ENCODE peak calls at places on chromosomes 6 and 20, in four cellular contexts. One of them, this sample, is unnamed. For H3K9me3, the result is how much of the 10 kb centered on the place peaks cover.

GRCh38 chr6:26421259-26422144 is 18.8 kb upstream of the BTN3A3 start:
- DNase-seq in neural progenitor cell: peak
- DNase-seq in HepG2: peak
- DNase-seq in K562: peak
- DNase-seq in this sample: peak

GRCh38 chr6:149037026-149037734 is 280.3 kb upstream of the TAB2 start:
- DNase-seq in neural progenitor cell: peak
- DNase-seq in HepG2: no peak
- DNase-seq in K562: no peak
- DNase-seq in this sample: no peak

GRCh38 chr6:26126394-26127221 is 39.4 kb downstream of the HFE start:
- DNase-seq in HepG2: no peak
- DNase-seq in K562: no peak
- DNase-seq in neural progenitor cell: no peak
- DNase-seq in this sample: no peak

GRCh38 chr6:126127662-126128061 is 141.3 kb downstream of the TRMT11 start:
- DNase-seq in neural progenitor cell: peak
- DNase-seq in HepG2: no peak
- DNase-seq in K562: no peak
- DNase-seq in this sample: no peak

GRCh38 chr20:271069-271468 is 13.5 kb downstream of the DEFB132 start:
- DNase-seq in HepG2: no peak
- DNase-seq in K562: no peak
- DNase-seq in neural progenitor cell: no peak
- DNase-seq in this sample: no peak

GRCh38 chr6:142172758-142173157 is 25.7 kb downstream of the VTA1 start:
- DNase-seq in K562: no peak
- DNase-seq in HepG2: no peak
- DNase-seq in neural progenitor cell: no peak
- DNase-seq in this sample: no peak

GRCh38 chr6:109024784-109025183 is 69.9 kb downstream of the SESN1 start:
- DNase-seq in neural progenitor cell: peak
- DNase-seq in K562: no peak
- DNase-seq in HepG2: no peak
- DNase-seq in this sample: no peak

GRCh38 chr20:8156603-8157079 is 24.6 kb downstream of the PLCB1 start:
- DNase-seq in K562: no peak
- DNase-seq in HepG2: peak
- DNase-seq in neural progenitor cell: no peak
- DNase-seq in this sample: no peak

GRCh38 chr6:170093276-170093657 is 197.6 kb downstream of the DLL1 start:
- DNase-seq in HepG2: no peak
- DNase-seq in neural progenitor cell: no peak
- DNase-seq in K562: no peak
- DNase-seq in this sample: no peak

GRCh38 chr6:11193434-11193833 is 39.0 kb downstream of the NEDD9 start:
- DNase-seq in HepG2: no peak
- DNase-seq in neural progenitor cell: no peak
- DNase-seq in K562: no peak
- DNase-seq in this sample: no peak

GRCh38 chr6:9507136-9507895 is 907.6 kb downstream of the TFAP2A start:
- DNase-seq in HepG2: no peak
- DNase-seq in neural progenitor cell: peak
- DNase-seq in K562: no peak
- DNase-seq in this sample: no peak

GRCh38 chr6:11215773-11216172 is 16.7 kb downstream of the NEDD9 start:
- DNase-seq in neural progenitor cell: peak
- DNase-seq in K562: no peak
- DNase-seq in HepG2: no peak
- DNase-seq in this sample: no peak

GRCh38 chr20:49187330-49188100 is 619 bp downstream of the STAU1 start:
- DNase-seq in neural progenitor cell: peak
- DNase-seq in K562: no peak
- DNase-seq in HepG2: no peak
- DNase-seq in this sample: peak

GRCh38 chr6:144957236-144957937 is 672.3 kb downstream of the UTRN start:
- DNase-seq in HepG2: no peak
- DNase-seq in neural progenitor cell: no peak
- DNase-seq in K562: no peak
- DNase-seq in this sample: no peak

DNA sequence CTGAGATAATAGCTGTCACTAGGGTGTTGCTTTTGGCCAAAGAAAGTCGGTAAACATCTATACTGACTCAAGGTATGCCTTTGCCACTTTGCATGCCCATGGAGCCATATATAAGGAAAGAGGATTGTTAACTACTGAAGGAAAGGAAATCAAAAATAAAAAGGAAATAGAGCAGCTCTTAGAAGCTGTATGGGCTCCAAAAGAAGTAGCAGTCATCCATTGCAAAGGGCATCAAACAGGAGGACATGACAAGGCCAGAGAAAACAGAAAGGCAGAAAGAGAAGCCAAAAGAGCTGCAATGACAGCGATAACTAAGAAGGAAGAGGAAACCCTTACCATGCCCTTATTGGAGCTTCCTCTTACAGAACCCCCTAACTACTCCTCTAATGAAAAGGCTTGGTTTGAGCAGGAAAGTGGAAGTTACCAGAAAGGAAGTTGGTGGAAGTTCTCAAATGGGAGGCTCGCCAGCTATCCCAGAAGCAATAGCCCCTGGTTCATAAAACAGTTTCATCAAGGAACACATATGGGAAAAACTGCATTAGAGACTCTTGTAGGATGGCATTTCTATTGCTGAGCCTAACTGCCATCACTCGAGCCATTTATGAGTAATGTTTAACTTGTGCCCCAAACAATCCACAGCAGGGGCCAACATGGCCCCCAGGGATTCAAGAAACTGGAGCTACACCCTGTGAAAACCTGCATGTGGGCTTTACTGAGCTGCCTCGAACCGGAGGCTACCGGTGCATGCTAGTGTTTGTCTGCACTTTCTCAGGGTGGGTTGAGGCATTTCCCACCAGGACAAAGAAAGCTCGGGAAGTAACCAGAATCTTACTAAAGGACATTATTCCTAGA is 7.0 kb downstream of the IL22RA2 start:
- DNase-seq in K562: no peak
- DNase-seq in neural progenitor cell: no peak
- DNase-seq in HepG2: no peak
- DNase-seq in this sample: no peak
- H3K9me3 ChIP-seq in K562: under half
- H3K9me3 ChIP-seq in neural progenitor cell: under half
- H3K9me3 ChIP-seq in HepG2: under half
- H3K9me3 ChIP-seq in this sample: under half

GRCh38 chr20:1800777-1801176 is 94.4 kb upstream of the SIRPA start:
- DNase-seq in K562: no peak
- DNase-seq in HepG2: no peak
- DNase-seq in neural progenitor cell: peak
- DNase-seq in this sample: peak

GRCh38 chr20:1802385-1803215 is 92.6 kb upstream of the SIRPA start:
- DNase-seq in K562: peak
- DNase-seq in neural progenitor cell: peak
- DNase-seq in HepG2: peak
- DNase-seq in this sample: peak

GRCh38 chr20:1803216-1804128 is 91.7 kb upstream of the SIRPA start:
- DNase-seq in neural progenitor cell: peak
- DNase-seq in K562: no peak
- DNase-seq in HepG2: no peak
- DNase-seq in this sample: peak

GRCh38 chr20:1800180-1800579 is 95.0 kb upstream of the SIRPA start:
- DNase-seq in K562: no peak
- DNase-seq in neural progenitor cell: no peak
- DNase-seq in HepG2: no peak
- DNase-seq in this sample: no peak

GRCh38 chr20:1801551-1801950 is 93.7 kb upstream of the SIRPA start:
- DNase-seq in K562: no peak
- DNase-seq in neural progenitor cell: no peak
- DNase-seq in HepG2: no peak
- DNase-seq in this sample: no peak
- H3K4me3 ChIP-seq in K562: no peak
- H3K4me3 ChIP-seq in neural progenitor cell: no peak
- H3K4me3 ChIP-seq in HepG2: no peak
- H3K4me3 ChIP-seq in this sample: no peak

DNA sequence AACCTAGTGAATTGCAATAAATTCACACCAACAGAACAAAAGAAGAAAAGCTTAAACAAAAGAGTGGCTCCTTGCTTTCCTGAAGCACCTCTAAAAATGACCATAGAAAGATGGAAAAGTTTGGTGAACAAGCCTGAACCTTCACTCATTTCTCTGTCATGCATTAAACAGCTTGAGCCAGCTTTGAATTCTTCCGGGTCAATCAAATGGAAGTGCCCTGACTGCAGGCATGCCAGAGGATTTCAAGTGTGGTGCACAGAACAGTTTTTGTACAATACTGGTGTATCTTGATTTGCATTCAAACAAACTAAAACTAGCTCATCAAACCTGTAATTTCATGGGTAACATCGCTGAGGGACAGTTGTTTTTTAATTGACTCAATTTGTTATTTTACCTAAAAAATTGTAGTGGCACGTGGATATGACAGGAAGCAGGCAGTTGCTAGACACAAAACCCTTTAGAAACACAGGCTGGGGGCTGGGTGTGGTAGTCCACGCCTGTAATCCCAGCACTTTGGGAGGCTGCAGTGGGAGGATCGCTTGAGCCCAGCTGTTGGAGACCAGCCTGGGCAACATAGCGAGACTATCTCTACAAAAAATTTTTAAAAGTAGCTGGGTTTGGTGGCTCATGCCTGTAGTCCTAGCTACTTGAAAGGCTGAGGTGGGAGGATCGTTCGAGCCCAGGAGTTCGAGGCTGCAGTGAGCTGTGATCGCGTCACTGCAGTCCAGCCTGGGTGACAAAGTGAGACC is 9.1 kb downstream of the CASS4 start:
- DNase-seq in HepG2: no peak
- DNase-seq in K562: no peak
- DNase-seq in neural progenitor cell: no peak
- DNase-seq in this sample: no peak
- H3K9me3 ChIP-seq in HepG2: under half
- H3K9me3 ChIP-seq in K562: under half
- H3K9me3 ChIP-seq in neural progenitor cell: under half
- H3K9me3 ChIP-seq in this sample: under half

GRCh38 chr6:160766657-160767018 is 64.6 kb downstream of the PLG start:
- DNase-seq in HepG2: no peak
- DNase-seq in K562: no peak
- DNase-seq in neural progenitor cell: no peak
- DNase-seq in this sample: no peak
- H3K4me3 ChIP-seq in HepG2: peak
- H3K4me3 ChIP-seq in K562: peak
- H3K4me3 ChIP-seq in neural progenitor cell: peak
- H3K4me3 ChIP-seq in this sample: peak

This sample was measured in cardiac muscle cell.